ENCODE peak calls at places on chromosomes 12 and 14, in ten cellular contexts. P, R, N, I, X, Q, D, M, Z and U are unnamed samples. For H3K4me1, the result is how much of the 10 kb centered on the place peaks cover.

GRCh38 chr14:95490127-95490526 is 26.3 kb downstream of the SYNE3 start:
- DNase-seq in M (no peak), N (no peak), Q (no peak), R (no peak), X (no peak), P (no peak), I (no peak), D (no peak), Z (no peak), U (no peak)

GRCh38 chr14:22071001-22071400 is 397.4 kb upstream of the OR4E1 start:
- DNase-seq in Q (no peak), X (no peak), R (no peak), P (peak), M (no peak), Z (no peak), N (peak), D (no peak), I (no peak), U (peak)

GRCh38 chr12:104136577-104136976 is 1.4 kb downstream of the NFYB start:
- DNase-seq in M (no peak), D (no peak), Z (no peak), N (no peak), X (no peak), Q (no peak), P (peak), I (no peak), R (no peak), U (no peak)

GRCh38 chr14:48398675-48399282 is 723.4 kb upstream of the MDGA2 start:
- DNase-seq in P (peak), R (no peak), Q (peak), X (no peak), M (peak), Z (no peak), I (no peak), N (no peak), D (no peak), U (peak)

GRCh38 chr14:56751471-56751870 is 58.8 kb downstream of the OTX2 start:
- DNase-seq in I (no peak), X (no peak), M (no peak), Q (peak), R (no peak), D (no peak), P (peak), N (no peak), Z (no peak), U (no peak)

GRCh38 chr14:64279719-64280668 is 14.2 kb downstream of the ESR2 start:
- DNase-seq in X (no peak), N (no peak), I (no peak), M (no peak), Z (no peak), P (no peak), R (no peak), D (no peak), Q (no peak), U (no peak)

GRCh38 chr12:27486986-27487385 is 37.0 kb upstream of the PPFIBP1 start:
- DNase-seq in Q (no peak), N (no peak), P (no peak), I (no peak), D (no peak), R (no peak), Z (no peak), X (no peak), M (no peak), U (no peak)

GRCh38 chr12:3088251-3088650 is 11.1 kb downstream of the TSPAN9 start:
- DNase-seq in M (no peak), P (peak), I (no peak), R (no peak), N (no peak), X (no peak), Z (no peak), Q (no peak), D (no peak), U (no peak)

GRCh38 chr12:29743801-29744200 is 39.9 kb downstream of the TMTC1 start:
- DNase-seq in N (no peak), D (no peak), P (peak), Q (no peak), Z (no peak), R (no peak), X (no peak), M (peak), I (no peak), U (no peak)

GRCh38 chr12:116346222-116346621 is 68.7 kb upstream of the MED13L start:
- DNase-seq in P (no peak), Z (no peak), I (no peak), Q (no peak), X (no peak), D (no peak), R (no peak), N (no peak), M (peak), U (no peak)

GRCh38 chr14:89134640-89135039 is 282.4 kb downstream of the FOXN3 start:
- DNase-seq in N (no peak), R (no peak), X (no peak), M (no peak), P (no peak), I (no peak), Z (no peak), D (no peak), Q (no peak), U (no peak)

GRCh38 chr14:100544506-100545141 is 42.6 kb downstream of the BEGAIN start:
- DNase-seq in M (no peak), N (peak), R (no peak), Z (no peak), D (no peak), I (no peak), P (no peak), X (no peak), Q (no peak), U (no peak)

GRCh38 chr12:122459211-122459610 is 36.7 kb upstream of the CLIP1 start:
- DNase-seq in X (no peak), N (no peak), D (no peak), Q (no peak), R (no peak), M (no peak), I (no peak), P (no peak), Z (no peak), U (no peak)

GRCh38 chr12:48380596-48380995 is 29.9 kb upstream of the ZNF641 start:
- DNase-seq in I (no peak), Q (no peak), M (no peak), Z (no peak), P (no peak), D (no peak), R (no peak), X (no peak), N (no peak), U (no peak)

GRCh38 chr12:11228268-11228879 is 41.1 kb downstream of the PRB3 start:
- DNase-seq in Q (peak), P (peak), N (peak), M (peak), D (no peak), R (no peak), X (no peak), I (no peak), Z (no peak), U (no peak)

GRCh38 chr14:104820669-104821228 is 19.8 kb downstream of the ZBTB42 start:
- DNase-seq in P (peak), Z (no peak), R (no peak), N (peak), I (peak), Q (peak), M (peak), D (peak), X (no peak), U (peak)

GRCh38 chr12:89451876-89452275 is 72.7 kb downstream of the GALNT4 start:
- DNase-seq in I (peak), X (no peak), R (no peak), Z (peak), P (peak), D (no peak), N (peak), M (peak), Q (no peak), U (no peak)

GRCh38 chr14:58104808-58105207 is 47.2 kb downstream of the ARMH4 start:
- DNase-seq in N (no peak), D (no peak), R (no peak), Z (no peak), M (no peak), Q (no peak), I (no peak), P (no peak), X (no peak), U (no peak)

GRCh38 chr14:104845834-104846441 is 19.1 kb upstream of the CEP170B start:
- DNase-seq in M (peak), N (no peak), X (no peak), I (no peak), Z (no peak), D (no peak), R (no peak), Q (no peak), P (no peak), U (no peak)

GRCh38 chr12:98955284-98955683 is 310.2 kb downstream of the APAF1 start:
- DNase-seq in Z (no peak), X (no peak), I (no peak), Q (peak), R (no peak), D (no peak), M (peak), P (peak), N (no peak), U (no peak)
- TF ChIP-seq CTCF in Z (no peak), X (no peak), I (no peak), Q (peak), R (no peak), D (no peak), M (peak), P (peak), N (no peak), U (no peak)

GRCh38 chr12:52198454-52199215 is 6.8 kb upstream of the KRT80 start:
- DNase-seq in Z (no peak), X (no peak), D (no peak), P (no peak), Q (no peak), R (no peak), M (no peak), N (no peak), I (no peak), U (no peak)

GRCh38 chr12:52200783-52201519 is 9.1 kb upstream of the KRT80 start:
- DNase-seq in M (no peak), I (no peak), Z (no peak), D (no peak), R (no peak), Q (no peak), X (no peak), P (no peak), N (no peak), U (no peak)

GRCh38 chr12:52200086-52200782 is 8.4 kb upstream of the KRT80 start:
- DNase-seq in Z (no peak), R (no peak), N (no peak), X (no peak), D (no peak), I (no peak), M (peak), P (no peak), Q (no peak), U (no peak)

GRCh38 chr12:52197371-52198231 is 5.8 kb upstream of the KRT80 start:
- DNase-seq in I (no peak), R (peak), P (no peak), Z (peak), X (no peak), M (no peak), D (peak), Q (no peak), N (no peak), U (no peak)

GRCh38 chr12:52199294-52199920 is 7.6 kb upstream of the KRT80 start:
- DNase-seq in X (no peak), R (no peak), I (peak), N (no peak), D (no peak), M (no peak), Z (no peak), P (no peak), Q (no peak), U (no peak)
- H3K4me1 ChIP-seq in X (under half), R (under half), I (under half), N (under half), D (under half), M (under half), Z (under half), P (under half), Q (half or more), U (under half)

GRCh38 chr12:94148841-94149780 is 734 bp downstream of the PLXNC1 start:
- DNase-seq in N (peak), I (peak), Z (no peak), P (no peak), R (no peak), M (peak), D (peak), Q (peak), X (no peak), U (peak)
- H3K4me3 ChIP-seq in N (peak), I (peak), Z (peak), P (peak), R (peak), M (peak), D (peak), Q (peak), X (peak), U (peak)

GRCh38 chr14:85601246-85601645 is 71.3 kb downstream of the FLRT2 start:
- DNase-seq in Z (no peak), M (no peak), R (no peak), P (peak), D (no peak), Q (no peak), I (no peak), X (no peak), N (no peak), U (no peak)

GRCh38 chr14:85602366-85602765 is 72.4 kb downstream of the FLRT2 start:
- DNase-seq in X (no peak), M (no peak), R (no peak), I (no peak), Z (no peak), Q (no peak), P (no peak), D (no peak), N (no peak), U (no peak)

GRCh38 chr14:85596562-85596961 is 66.6 kb downstream of the FLRT2 start:
- DNase-seq in N (no peak), D (no peak), Q (no peak), M (no peak), X (no peak), R (no peak), P (no peak), Z (no peak), I (no peak), U (no peak)

GRCh38 chr14:85597701-85598100 is 67.8 kb downstream of the FLRT2 start:
- DNase-seq in Q (no peak), N (no peak), M (no peak), P (no peak), X (no peak), I (no peak), R (no peak), Z (no peak), D (no peak), U (no peak)

GRCh38 chr14:85599939-85600338 is 70.0 kb downstream of the FLRT2 start:
- DNase-seq in Q (no peak), P (peak), D (no peak), I (no peak), X (no peak), N (no peak), R (no peak), M (no peak), Z (no peak), U (no peak)
- TF ChIP-seq CTCF in Q (no peak), P (no peak), D (no peak), I (no peak), X (no peak), N (no peak), R (no peak), M (no peak), Z (no peak), U (no peak)

GRCh38 chr12:57130941-57131340 is 2.7 kb downstream of the LRP1 start:
- DNase-seq in P (no peak), D (no peak), R (no peak), M (no peak), N (peak), Q (no peak), X (no peak), I (no peak), Z (no peak), U (no peak)
- H3K4me1 ChIP-seq in P (under half), D (under half), R (under half), M (under half), N (half or more), Q (under half), X (half or more), I (half or more), Z (under half), U (under half)

DNA sequence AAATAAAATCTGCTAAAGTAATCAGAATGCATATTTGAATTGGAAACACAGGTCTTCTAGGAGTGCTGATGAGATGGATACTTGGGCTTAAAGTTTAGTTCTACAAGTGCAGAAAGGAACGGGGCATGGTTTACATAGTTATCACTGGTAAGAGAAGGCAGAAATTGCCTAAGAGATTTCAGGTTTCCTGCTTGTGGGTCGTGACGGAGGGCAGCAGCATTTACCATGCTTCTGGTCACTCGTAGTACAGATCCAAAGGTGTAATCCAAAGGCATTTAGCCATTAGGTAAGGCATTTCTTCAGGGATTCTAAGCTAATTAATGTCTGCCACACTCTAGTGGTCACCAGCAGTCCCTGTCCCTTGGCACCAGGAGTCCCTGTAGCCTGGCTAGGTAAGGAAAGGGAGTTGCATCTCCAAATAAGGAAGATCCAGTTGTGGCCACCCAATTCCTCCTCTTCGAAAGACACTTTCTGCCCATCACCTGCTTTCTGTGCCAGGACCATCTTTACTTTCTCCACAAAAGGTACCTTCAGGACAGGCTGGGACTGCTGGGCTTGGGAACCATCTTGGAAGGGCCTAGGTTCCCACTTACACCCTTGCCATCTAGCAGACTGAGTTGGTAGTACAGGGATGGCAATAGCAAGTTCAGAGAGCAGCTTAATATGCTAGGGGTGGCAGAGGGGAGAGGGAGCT is 1.5 kb downstream of the GSTZ1 start:
- DNase-seq in N (no peak), Q (no peak), M (no peak), R (no peak), P (no peak), I (no peak), X (no peak), D (no peak), Z (no peak), U (no peak)
- H3K4me3 ChIP-seq in N (peak), Q (peak), M (peak), R (peak), P (peak), I (peak), X (peak), D (peak), Z (peak), U (no peak)